ENCODE peak calls at places on chromosomes 5 and 9, in four cellular contexts. D is lower leg skin, G is HFF-Myc, O is heart left ventricle. P is an unnamed sample.

GRCh38 chr9:32783168-32783891 is at the start of gene TMEM215:
- DNase-seq in D (no peak), G (no peak), O (no peak), P (no peak)

GRCh38 chr5:147509041-147509709 is 693 bp downstream of the DPYSL3 start:
- DNase-seq in D (peak), G (no peak), O (peak), P (no peak)

GRCh38 chr9:129776566-129776937 is 23.7 kb upstream of the PTGES start:
- DNase-seq in D (no peak), G (no peak), O (peak), P (no peak)

GRCh38 chr9:74960548-74960947 is 7.8 kb upstream of the C9orf40 start:
- DNase-seq in D (no peak), G (no peak), O (no peak), P (no peak)

GRCh38 chr5:153081385-153081784 is 409.1 kb upstream of the GRIA1 start:
- DNase-seq in D (no peak), G (no peak), O (no peak), P (no peak)

GRCh38 chr5:146041180-146041789 is 64.1 kb downstream of the PLAC8L1 start:
- DNase-seq in D (no peak), G (no peak), O (no peak), P (no peak)

GRCh38 chr5:104353371-104353770 is 790.8 kb upstream of the NUDT12 start:
- DNase-seq in D (no peak), G (no peak), O (no peak), P (no peak)

GRCh38 chr9:97318433-97318832 is 11.0 kb downstream of the CCDC180 start:
- DNase-seq in D (no peak), G (no peak), O (no peak), P (no peak)

GRCh38 chr9:86300701-86301100 is 18.4 kb upstream of the ISCA1 start:
- DNase-seq in D (no peak), G (no peak), O (no peak), P (no peak)

GRCh38 chr9:15889555-15889954 is 336.7 kb downstream of the CCDC171 start:
- DNase-seq in D (no peak), G (no peak), O (no peak), P (no peak)

GRCh38 chr5:42600441-42600840 is 156.2 kb upstream of the CCDC152 start:
- DNase-seq in D (no peak), G (no peak), O (no peak), P (no peak)

GRCh38 chr5:105924366-105924765 is 1746.4 kb downstream of the EFNA5 start:
- DNase-seq in D (no peak), G (no peak), O (no peak), P (no peak)

GRCh38 chr9:84862786-84863185 is 193.3 kb downstream of the NTRK2 start:
- DNase-seq in D (no peak), G (peak), O (peak), P (no peak)

GRCh38 chr5:138573223-138573622 is 2.0 kb downstream of the HSPA9 start:
- DNase-seq in D (no peak), G (no peak), O (no peak), P (no peak)

GRCh38 chr5:11247224-11247623 is 486.2 kb upstream of the DAP start:
- DNase-seq in D (no peak), G (no peak), O (no peak), P (no peak)

GRCh38 chr5:11248958-11249357 is 487.9 kb upstream of the DAP start:
- DNase-seq in D (no peak), G (no peak), O (no peak), P (no peak)

GRCh38 chr5:11252523-11252922 is 491.5 kb upstream of the DAP start:
- DNase-seq in D (no peak), G (no peak), O (no peak), P (no peak)

GRCh38 chr5:11251242-11251641 is 490.2 kb upstream of the DAP start:
- DNase-seq in D (no peak), G (no peak), O (no peak), P (no peak)
- H3K4me3 ChIP-seq in D (no peak), G (no peak), O (no peak), P (no peak)

GRCh38 chr5:81019748-81020147 is 59.6 kb downstream of the RASGRF2 start:
- DNase-seq in D (no peak), G (no peak), O (no peak), P (no peak)
- TF ChIP-seq CTCF in D (no peak), G (no peak), O (no peak), P (no peak)

GRCh38 chr9:131393622-131394463 is at the start of gene PRRC2B:
- DNase-seq in D (peak), G (no peak), O (peak), P (no peak)
- H3K4me3 ChIP-seq in D (peak), G (peak), O (peak), P (peak)

GRCh38 chr9:108934323-108934885 is at the start of gene ABITRAM:
- DNase-seq in D (peak), G (peak), O (peak), P (peak)

GRCh38 chr9:108933231-108933630 is 693 bp downstream of the ELP1 start:
- DNase-seq in D (no peak), G (no peak), O (no peak), P (no peak)

GRCh38 chr9:108937561-108938305 is 3.5 kb downstream of the ABITRAM start:
- DNase-seq in D (no peak), G (no peak), O (no peak), P (no peak)

GRCh38 chr9:108928386-108928785 is 5.5 kb downstream of the ELP1 start:
- DNase-seq in D (no peak), G (no peak), O (no peak), P (no peak)

DNA sequence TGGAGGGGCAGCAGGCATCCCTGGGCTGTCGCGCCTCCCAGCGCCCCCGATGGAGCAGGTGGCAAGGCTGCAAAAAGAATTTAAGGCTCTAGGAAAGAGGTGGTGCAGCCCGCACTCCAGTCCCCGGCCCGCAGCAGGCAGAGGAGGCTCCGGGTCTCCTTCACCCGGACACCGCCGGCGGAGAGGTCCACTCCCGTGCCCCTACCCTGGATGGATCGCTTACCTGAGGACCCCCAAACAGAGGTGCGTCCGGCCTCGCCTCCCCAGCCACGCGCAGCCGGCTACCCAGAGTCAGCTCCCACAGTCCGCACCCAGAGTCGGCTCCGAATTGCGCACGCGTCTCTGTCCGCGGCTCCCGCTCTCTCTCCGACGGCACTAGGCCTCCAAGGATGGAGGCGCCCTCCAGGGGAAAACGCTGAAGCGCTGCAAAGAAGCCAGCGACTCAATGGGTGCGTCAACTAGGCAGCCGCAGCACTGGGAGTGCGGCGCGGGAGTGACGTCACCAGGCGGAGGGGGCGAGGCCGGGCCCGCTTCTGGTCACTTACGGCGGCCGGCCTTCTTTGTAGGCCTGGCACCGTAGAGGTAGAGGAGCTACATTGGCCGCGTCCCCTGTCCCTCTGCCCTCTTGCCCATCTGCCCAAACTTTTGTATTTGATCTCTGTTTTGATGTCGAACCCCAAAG is at the start of gene ELP1:
- DNase-seq in D (peak), G (peak), O (peak), P (peak)
- TF ChIP-seq CTCF in D (no peak), G (peak), O (no peak), P (peak)

GRCh38 chr9:81586786-81587185 is 102.6 kb downstream of the TLE1 start:
- DNase-seq in D (no peak), G (no peak), O (no peak), P (no peak)

GRCh38 chr9:81589819-81590218 is 99.5 kb downstream of the TLE1 start:
- DNase-seq in D (no peak), G (no peak), O (no peak), P (no peak)

GRCh38 chr9:81590688-81591087 is 98.7 kb downstream of the TLE1 start:
- DNase-seq in D (no peak), G (no peak), O (no peak), P (no peak)

GRCh38 chr9:81589392-81589791 is 100.0 kb downstream of the TLE1 start:
- DNase-seq in D (no peak), G (no peak), O (no peak), P (no peak)

GRCh38 chr9:81588148-81588874 is 101.0 kb downstream of the TLE1 start:
- DNase-seq in D (no peak), G (no peak), O (no peak), P (no peak)
- H3K4me3 ChIP-seq in D (no peak), G (no peak), O (no peak), P (no peak)

GRCh38 chr9:124255222-124255621 is 2.5 kb upstream of the NEK6 start:
- DNase-seq in D (no peak), G (no peak), O (no peak), P (no peak)

GRCh38 chr9:124254261-124254682 is 3.5 kb upstream of the NEK6 start:
- DNase-seq in D (no peak), G (no peak), O (no peak), P (peak)

GRCh38 chr9:124248992-124249391 is 8.8 kb upstream of the NEK6 start:
- DNase-seq in D (peak), G (no peak), O (no peak), P (no peak)

GRCh38 chr9:124251188-124251587 is 6.6 kb upstream of the NEK6 start:
- DNase-seq in D (no peak), G (no peak), O (no peak), P (no peak)

DNA sequence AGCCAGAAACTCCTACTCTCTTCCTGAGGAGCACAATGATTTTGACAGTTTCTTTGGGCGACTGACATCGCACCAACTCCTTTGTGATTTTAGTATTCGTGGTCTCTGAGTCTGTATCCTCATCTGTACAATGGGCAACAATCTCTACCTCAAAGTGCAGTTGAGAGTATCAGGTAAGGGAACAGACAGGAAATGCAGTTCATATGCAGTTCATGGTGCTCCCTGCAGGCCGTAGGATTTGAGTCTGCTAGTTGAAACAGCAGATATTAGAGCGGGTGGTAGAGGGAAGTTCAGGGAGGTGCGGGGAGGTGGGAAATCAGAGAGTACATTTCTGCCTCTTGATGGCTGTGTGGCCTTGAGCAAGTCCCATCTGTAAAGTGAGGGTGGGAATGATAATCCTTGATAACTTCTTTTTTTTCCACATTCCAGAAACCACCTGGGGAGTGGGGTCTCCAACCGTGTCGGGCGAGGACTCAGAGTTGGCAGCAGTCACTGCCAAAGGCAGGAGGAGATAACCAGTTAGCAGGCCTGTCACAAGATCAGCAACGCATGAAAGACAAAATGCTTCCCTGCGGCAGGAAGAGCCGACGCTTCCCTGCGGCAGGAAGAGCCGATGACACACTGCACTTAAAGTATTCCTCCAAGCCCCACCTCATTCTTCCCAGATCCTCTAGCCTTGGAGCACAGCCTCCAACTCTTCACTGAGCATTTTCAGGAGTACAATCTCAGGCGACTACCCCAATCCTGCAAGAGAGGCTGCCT is 6.0 kb upstream of the NEK6 start:
- DNase-seq in D (no peak), G (no peak), O (no peak), P (no peak)
- TF ChIP-seq CTCF in D (no peak), G (no peak), O (no peak), P (no peak)

GRCh38 chr5:123476696-123477095 is 35.3 kb upstream of the CSNK1G3 start:
- DNase-seq in D (no peak), G (no peak), O (no peak), P (no peak)

GRCh38 chr5:123487298-123487697 is 24.7 kb upstream of the CSNK1G3 start:
- DNase-seq in D (no peak), G (no peak), O (no peak), P (no peak)

GRCh38 chr5:123483446-123484077 is 28.4 kb upstream of the CSNK1G3 start:
- DNase-seq in D (no peak), G (no peak), O (no peak), P (no peak)

GRCh38 chr5:123485275-123485674 is 26.7 kb upstream of the CSNK1G3 start:
- DNase-seq in D (no peak), G (no peak), O (no peak), P (no peak)

GRCh38 chr5:123482258-123482657 is 29.7 kb upstream of the CSNK1G3 start:
- DNase-seq in D (no peak), G (no peak), O (no peak), P (no peak)
- H3K4me3 ChIP-seq in D (no peak), G (no peak), O (no peak), P (no peak)

GRCh38 chr5:65867509-65868195 is 58.7 kb upstream of the ERBIN start:
- DNase-seq in D (no peak), G (no peak), O (no peak), P (no peak)
- TF ChIP-seq CTCF in D (no peak), G (no peak), O (no peak), P (no peak)